ENCODE peak calls at places on chromosomes 4 and X, in five cellular contexts. One of them, this sample, is unnamed.

GRCh38 chr4:173367946-173368345 is 2.8 kb upstream of the SAP30 start:
- DNase-seq in NCI-H2107: no peak
- DNase-seq in midbrain: peak
- DNase-seq in tibial artery: no peak
- DNase-seq in activated gamma-delta T cell treated with Interleukin-2 at 50 U/mL for 16 hours: no peak
- DNase-seq in this sample: no peak

GRCh38 chr4:103168993-103169392 is 29.1 kb downstream of the CENPE start:
- DNase-seq in NCI-H2107: no peak
- DNase-seq in tibial artery: no peak
- DNase-seq in activated gamma-delta T cell treated with Interleukin-2 at 50 U/mL for 16 hours: no peak
- DNase-seq in midbrain: no peak
- DNase-seq in this sample: no peak

GRCh38 chrX:138709886-138710285 is 1.6 kb downstream of the FGF13 start:
- DNase-seq in midbrain: no peak
- DNase-seq in NCI-H2107: no peak
- DNase-seq in tibial artery: no peak
- DNase-seq in activated gamma-delta T cell treated with Interleukin-2 at 50 U/mL for 16 hours: no peak
- DNase-seq in this sample: no peak

GRCh38 chr4:152090543-152090942 is 329.7 kb upstream of the GATB start:
- DNase-seq in midbrain: no peak
- DNase-seq in tibial artery: no peak
- DNase-seq in NCI-H2107: no peak
- DNase-seq in activated gamma-delta T cell treated with Interleukin-2 at 50 U/mL for 16 hours: peak
- DNase-seq in this sample: no peak

GRCh38 chr4:185142563-185142910 is 529 bp upstream of the SLC25A4 start:
- DNase-seq in midbrain: peak
- DNase-seq in NCI-H2107: no peak
- DNase-seq in activated gamma-delta T cell treated with Interleukin-2 at 50 U/mL for 16 hours: no peak
- DNase-seq in tibial artery: no peak
- DNase-seq in this sample: no peak

GRCh38 chr4:102759835-102760644 is 728 bp downstream of the MANBA start:
- DNase-seq in NCI-H2107: no peak
- DNase-seq in tibial artery: peak
- DNase-seq in activated gamma-delta T cell treated with Interleukin-2 at 50 U/mL for 16 hours: no peak
- DNase-seq in midbrain: peak
- DNase-seq in this sample: peak

GRCh38 chr4:123783091-123783765 is 386.6 kb downstream of the SPRY1 start:
- DNase-seq in tibial artery: no peak
- DNase-seq in midbrain: no peak
- DNase-seq in activated gamma-delta T cell treated with Interleukin-2 at 50 U/mL for 16 hours: no peak
- DNase-seq in NCI-H2107: no peak
- DNase-seq in this sample: no peak

GRCh38 chrX:70231666-70232065 is 2.8 kb upstream of the AWAT1 start:
- DNase-seq in NCI-H2107: no peak
- DNase-seq in tibial artery: no peak
- DNase-seq in midbrain: no peak
- DNase-seq in activated gamma-delta T cell treated with Interleukin-2 at 50 U/mL for 16 hours: no peak
- DNase-seq in this sample: no peak

GRCh38 chr4:109005523-109005922 is 242.7 kb upstream of the ETNPPL start:
- DNase-seq in midbrain: no peak
- DNase-seq in NCI-H2107: no peak
- DNase-seq in activated gamma-delta T cell treated with Interleukin-2 at 50 U/mL for 16 hours: no peak
- DNase-seq in tibial artery: no peak
- DNase-seq in this sample: no peak

GRCh38 chr4:75737398-75737797 is 13.0 kb downstream of the USO1 start:
- DNase-seq in activated gamma-delta T cell treated with Interleukin-2 at 50 U/mL for 16 hours: no peak
- DNase-seq in NCI-H2107: no peak
- DNase-seq in tibial artery: no peak
- DNase-seq in midbrain: no peak
- DNase-seq in this sample: no peak

GRCh38 chrX:148133099-148133725 is 152.1 kb downstream of the FMR1NB start:
- DNase-seq in activated gamma-delta T cell treated with Interleukin-2 at 50 U/mL for 16 hours: no peak
- DNase-seq in tibial artery: no peak
- DNase-seq in midbrain: no peak
- DNase-seq in NCI-H2107: no peak
- DNase-seq in this sample: peak

GRCh38 chrX:115547448-115547847 is 13.5 kb upstream of the PLS3 start:
- DNase-seq in NCI-H2107: no peak
- DNase-seq in tibial artery: no peak
- DNase-seq in midbrain: no peak
- DNase-seq in activated gamma-delta T cell treated with Interleukin-2 at 50 U/mL for 16 hours: no peak
- DNase-seq in this sample: no peak

GRCh38 chr4:83618431-83618830 is 82.5 kb downstream of the GPAT3 start:
- DNase-seq in activated gamma-delta T cell treated with Interleukin-2 at 50 U/mL for 16 hours: no peak
- DNase-seq in tibial artery: no peak
- DNase-seq in NCI-H2107: no peak
- DNase-seq in midbrain: no peak
- DNase-seq in this sample: no peak

This sample was measured in AML-193.